ENCODE peak calls at places on chromosomes 2 and 18, in nine cellular contexts. Y, E, P, X, A, Q, N, C and B are unnamed samples.

GRCh38 chr2:20179179-20179754 is 45.7 kb downstream of the SDC1 start:
- DNase-seq in E (no peak), Q (no peak), Y (no peak), A (no peak), N (no peak), X (no peak), P (no peak), C (no peak), B (no peak)

GRCh38 chr18:63366270-63366990 is 576 bp downstream of the KDSR start:
- DNase-seq in N (no peak), X (peak), A (peak), Y (peak), P (peak), Q (peak), E (peak), C (peak), B (peak)

GRCh38 chr2:138104071-138104470 is 139.8 kb downstream of the HNMT start:
- DNase-seq in P (no peak), C (no peak), E (no peak), N (no peak), X (no peak), Y (no peak), A (no peak), Q (no peak), B (no peak)

GRCh38 chr2:159817278-159817677 is 19.3 kb upstream of the CD302 start:
- DNase-seq in X (no peak), C (no peak), P (no peak), E (no peak), N (no peak), Q (no peak), A (no peak), Y (peak), B (no peak)

GRCh38 chr2:233242231-233242917 is 9.1 kb upstream of the ATG16L1 start:
- DNase-seq in P (no peak), N (no peak), C (no peak), Y (peak), X (no peak), A (peak), E (no peak), Q (no peak), B (no peak)

GRCh38 chr2:96873651-96874096 is 3.8 kb upstream of the SEMA4C start:
- DNase-seq in E (no peak), Y (peak), C (no peak), A (no peak), Q (no peak), N (no peak), P (no peak), X (no peak), B (no peak)

GRCh38 chr2:32805104-32806095 is 141.4 kb upstream of the LTBP1 start:
- DNase-seq in A (peak), P (no peak), C (no peak), X (no peak), Q (no peak), E (no peak), Y (no peak), N (no peak), B (peak)

GRCh38 chr2:180728928-180729559 is 251.4 kb upstream of the UBE2E3 start:
- DNase-seq in P (no peak), Q (no peak), A (peak), N (no peak), X (no peak), E (no peak), C (no peak), Y (no peak), B (peak)

GRCh38 chr2:63050186-63050915 is at the start of gene OTX1:
- DNase-seq in X (peak), E (peak), N (peak), A (peak), Y (no peak), C (peak), Q (no peak), P (no peak), B (no peak)

GRCh38 chr18:5150888-5151287 is 46.2 kb downstream of the AKAIN1 start:
- DNase-seq in C (no peak), N (no peak), P (no peak), Y (no peak), X (no peak), E (no peak), A (no peak), Q (no peak), B (no peak)

GRCh38 chr2:57881998-57882884 is 164.4 kb upstream of the VRK2 start:
- DNase-seq in E (no peak), Y (peak), A (peak), C (no peak), P (no peak), N (no peak), X (no peak), Q (no peak), B (peak)

GRCh38 chr2:108026095-108026794 is 39.9 kb downstream of the SLC5A7 start:
- DNase-seq in C (no peak), N (no peak), Q (no peak), P (no peak), A (no peak), E (no peak), Y (no peak), X (no peak), B (no peak)

GRCh38 chr2:145416640-145417039 is 896.7 kb upstream of the ZEB2 start:
- DNase-seq in N (no peak), Y (no peak), Q (no peak), A (no peak), E (no peak), C (no peak), P (no peak), X (no peak), B (no peak)

GRCh38 chr2:170815746-170816498 is 765 bp upstream of the GAD1 start:
- DNase-seq in A (peak), E (peak), P (no peak), N (peak), X (peak), C (peak), Q (no peak), Y (peak), B (peak)

GRCh38 chr2:25312958-25313710 is 28.6 kb downstream of the DNMT3A start:
- DNase-seq in Q (no peak), Y (no peak), C (no peak), E (no peak), A (no peak), N (no peak), P (no peak), X (no peak), B (no peak)

GRCh38 chr2:120820885-120821279 is 85.2 kb downstream of the GLI2 start:
- DNase-seq in C (peak), E (no peak), N (no peak), P (peak), X (no peak), Y (no peak), Q (no peak), A (peak), B (peak)

GRCh38 chr18:22466608-22467390 is 49.1 kb upstream of the CTAGE1 start:
- DNase-seq in P (no peak), X (no peak), Y (no peak), C (no peak), N (no peak), Q (no peak), A (peak), E (no peak), B (peak)

GRCh38 chr2:30686669-30687068 is 120.6 kb downstream of the CAPN13 start:
- DNase-seq in C (no peak), Y (no peak), A (no peak), N (no peak), Q (no peak), X (no peak), P (no peak), E (no peak), B (no peak)

GRCh38 chr2:50879457-50879856 is 152.5 kb downstream of the NRXN1 start:
- DNase-seq in P (no peak), C (no peak), A (no peak), Q (no peak), Y (no peak), E (no peak), N (no peak), X (no peak), B (no peak)

GRCh38 chr18:25180974-25181373 is 171.0 kb downstream of the ZNF521 start:
- DNase-seq in C (peak), P (no peak), A (no peak), X (no peak), E (no peak), Y (no peak), N (no peak), Q (no peak), B (no peak)

GRCh38 chr2:6917071-6917760 is at the start of gene RNF144A:
- DNase-seq in N (peak), A (peak), X (peak), C (peak), E (no peak), Q (peak), P (peak), Y (peak), B (peak)

GRCh38 chr2:627926-628560 is 49.2 kb downstream of the TMEM18 start:
- DNase-seq in E (no peak), P (no peak), Y (no peak), A (no peak), Q (no peak), X (no peak), N (no peak), C (no peak), B (no peak)

GRCh38 chr2:74583504-74583903 is 29.0 kb downstream of the DOK1 start:
- DNase-seq in A (peak), N (no peak), Q (no peak), E (no peak), Y (no peak), C (no peak), X (no peak), P (peak), B (peak)

GRCh38 chr2:143730155-143730949 is 601.1 kb downstream of the ARHGAP15 start:
- DNase-seq in N (no peak), X (no peak), Y (no peak), E (no peak), Q (no peak), C (no peak), A (peak), P (no peak), B (no peak)

GRCh38 chr2:45191972-45192371 is 182.7 kb upstream of the SIX2 start:
- DNase-seq in C (no peak), P (no peak), Y (no peak), E (no peak), Q (no peak), X (no peak), N (no peak), A (no peak), B (peak)

GRCh38 chr2:219309278-219309677 is at the start of gene PTPRN:
- DNase-seq in A (peak), N (no peak), C (peak), Q (no peak), X (peak), E (no peak), P (peak), Y (no peak), B (peak)

GRCh38 chr2:26735096-26735495 is 29.0 kb upstream of the SLC35F6 start:
- DNase-seq in Q (no peak), Y (no peak), N (no peak), E (no peak), C (no peak), X (no peak), P (no peak), A (peak), B (peak)

GRCh38 chr2:96952976-96953610 is 33.3 kb downstream of the FAM178B start:
- DNase-seq in Y (peak), C (no peak), X (no peak), A (no peak), P (no peak), N (no peak), E (no peak), Q (no peak), B (peak)

GRCh38 chr2:225456619-225457260 is 57.2 kb downstream of the NYAP2 start:
- DNase-seq in A (no peak), Q (no peak), Y (no peak), E (no peak), C (no peak), N (no peak), P (no peak), X (no peak), B (no peak)

GRCh38 chr2:154402138-154402714 is 296.3 kb upstream of the KCNJ3 start:
- DNase-seq in N (no peak), C (no peak), E (no peak), Y (peak), A (no peak), P (no peak), X (peak), Q (no peak), B (peak)

GRCh38 chr18:22563098-22563707 is 145.5 kb upstream of the CTAGE1 start:
- DNase-seq in Y (peak), N (no peak), E (peak), X (peak), Q (no peak), P (peak), C (peak), A (peak), B (peak)